ENCODE peak calls at places on chromosomes 3 and 15, in four cellular contexts. O, B, W and K are unnamed samples. For H3K9me3, the result is how much of the 10 kb centered on the place peaks cover.

GRCh38 chr15:67415186-67415585 is 105.7 kb upstream of the C15orf61 start:
- DNase-seq in O (no peak), B (no peak), W (no peak), K (no peak)

GRCh38 chr15:37096878-37097568 is 3.3 kb downstream of the MEIS2 start:
- DNase-seq in O (no peak), B (no peak), W (no peak), K (no peak)

GRCh38 chr3:134860141-134860540 is 65.1 kb downstream of the EPHB1 start:
- DNase-seq in O (no peak), B (no peak), W (no peak), K (no peak)

GRCh38 chr3:89867286-89867685 is 759.9 kb downstream of the EPHA3 start:
- DNase-seq in O (no peak), B (no peak), W (no peak), K (no peak)

GRCh38 chr3:171680690-171681416 is 129.4 kb downstream of the PLD1 start:
- DNase-seq in O (no peak), B (no peak), W (no peak), K (no peak)

GRCh38 chr3:124256156-124256555 is 264.2 kb upstream of the ROPN1 start:
- DNase-seq in O (no peak), B (no peak), W (no peak), K (no peak)

GRCh38 chr3:16090013-16090412 is 84.5 kb upstream of the GALNT15 start:
- DNase-seq in O (no peak), B (peak), W (no peak), K (no peak)

GRCh38 chr15:66864086-66864830 is 162.2 kb downstream of the SMAD6 start:
- DNase-seq in O (no peak), B (peak), W (no peak), K (no peak)

GRCh38 chr15:77029166-77030041 is 34.5 kb downstream of the PSTPIP1 start:
- DNase-seq in O (no peak), B (peak), W (no peak), K (no peak)

GRCh38 chr3:61985020-61985419 is 388.3 kb downstream of the FEZF2 start:
- DNase-seq in O (no peak), B (no peak), W (no peak), K (no peak)

DNA sequence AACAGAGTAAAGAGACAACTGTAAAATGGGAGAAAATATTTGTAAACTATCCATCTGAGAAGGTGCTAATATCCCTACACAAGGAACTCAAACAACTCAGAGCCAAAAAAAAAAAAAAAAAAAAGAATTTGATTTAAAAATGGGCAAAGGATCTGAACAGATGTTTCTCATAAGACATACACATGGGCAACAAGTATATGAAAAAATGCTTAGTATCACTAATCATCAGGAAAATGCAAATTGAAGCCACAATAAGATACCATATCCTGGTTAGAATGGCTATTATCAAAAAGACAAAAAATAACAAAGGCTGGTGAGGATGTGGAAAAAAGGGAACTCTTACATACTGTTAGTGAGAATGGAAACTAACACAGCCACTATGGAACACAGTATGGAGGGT is 36.2 kb downstream of the TXNRD3 start:
- DNase-seq in O (no peak), B (no peak), W (no peak), K (no peak)
- H3K9me3 ChIP-seq in O (under half), B (under half), W (under half), K (under half)

GRCh38 chr3:43343185-43343584 is 56.8 kb downstream of the SNRK start:
- DNase-seq in O (no peak), B (no peak), W (no peak), K (no peak)

GRCh38 chr3:43341788-43342187 is 55.4 kb downstream of the SNRK start:
- DNase-seq in O (no peak), B (no peak), W (no peak), K (no peak)

GRCh38 chr3:43343778-43344177 is 57.4 kb downstream of the SNRK start:
- DNase-seq in O (no peak), B (no peak), W (no peak), K (no peak)

GRCh38 chr3:43338295-43338694 is 52.0 kb downstream of the SNRK start:
- DNase-seq in O (no peak), B (no peak), W (no peak), K (no peak)

GRCh38 chr3:43340403-43340802 is 54.1 kb downstream of the SNRK start:
- DNase-seq in O (no peak), B (peak), W (no peak), K (no peak)
- H3K9me3 ChIP-seq in O (under half), B (under half), W (under half), K (under half)

DNA sequence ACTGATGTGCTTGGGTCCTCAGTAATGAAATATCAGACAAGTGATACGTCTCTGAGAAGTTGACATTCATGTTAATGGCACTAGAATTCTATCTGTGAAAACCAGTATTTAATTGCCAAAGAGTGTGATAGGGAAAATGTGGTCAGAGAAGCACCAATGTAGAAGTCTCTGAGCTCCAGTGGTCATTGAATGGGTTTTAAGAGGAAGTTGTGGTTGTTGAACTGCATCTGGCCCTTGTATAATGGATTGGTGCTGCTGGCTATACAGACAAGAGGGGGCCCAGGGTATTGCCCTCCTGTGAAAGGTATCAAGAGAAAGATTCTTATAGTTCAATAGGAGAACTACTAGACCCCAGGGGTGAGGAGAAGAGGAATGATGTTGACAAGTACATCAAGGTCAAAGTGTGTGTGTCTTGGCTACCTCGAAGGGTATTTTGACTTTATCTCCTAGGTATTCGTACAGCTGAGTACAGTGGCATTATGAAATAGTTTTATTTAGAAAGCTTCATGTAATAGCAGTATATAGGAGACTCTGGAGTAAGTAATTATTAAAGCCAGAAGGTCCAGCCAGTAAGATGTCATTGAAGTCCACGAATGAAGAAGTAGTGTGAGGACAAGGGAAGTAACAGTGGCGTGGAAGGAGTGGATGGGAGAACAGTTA is 47.1 kb downstream of the CHD2 start:
- DNase-seq in O (no peak), B (no peak), W (no peak), K (no peak)
- H3K9me3 ChIP-seq in O (under half), B (under half), W (under half), K (under half)

GRCh38 chr15:100383302-100384107 is 41.7 kb upstream of the ADAMTS17 start:
- DNase-seq in O (no peak), B (peak), W (no peak), K (no peak)
- H3K9me3 ChIP-seq in O (under half), B (under half), W (half or more), K (under half)

GRCh38 chr15:39781147-39781966 is 1.3 kb downstream of the FSIP1 start:
- DNase-seq in O (no peak), B (no peak), W (no peak), K (no peak)
- H3K9me3 ChIP-seq in O (under half), B (under half), W (under half), K (under half)

GRCh38 chr3:331881-332280 is 135.3 kb downstream of the CHL1 start:
- DNase-seq in O (no peak), B (no peak), W (no peak), K (no peak)
- H3K9me3 ChIP-seq in O (under half), B (under half), W (under half), K (under half)

GRCh38 chr3:41208507-41208906 is 9.2 kb downstream of the CTNNB1 start:
- DNase-seq in O (no peak), B (no peak), W (no peak), K (no peak)

GRCh38 chr3:41209646-41210045 is 10.3 kb downstream of the CTNNB1 start:
- DNase-seq in O (no peak), B (no peak), W (no peak), K (no peak)

GRCh38 chr3:41212088-41212487 is 12.8 kb downstream of the CTNNB1 start:
- DNase-seq in O (no peak), B (no peak), W (no peak), K (no peak)

GRCh38 chr3:41213563-41213962 is 14.3 kb downstream of the CTNNB1 start:
- DNase-seq in O (no peak), B (no peak), W (no peak), K (no peak)

DNA sequence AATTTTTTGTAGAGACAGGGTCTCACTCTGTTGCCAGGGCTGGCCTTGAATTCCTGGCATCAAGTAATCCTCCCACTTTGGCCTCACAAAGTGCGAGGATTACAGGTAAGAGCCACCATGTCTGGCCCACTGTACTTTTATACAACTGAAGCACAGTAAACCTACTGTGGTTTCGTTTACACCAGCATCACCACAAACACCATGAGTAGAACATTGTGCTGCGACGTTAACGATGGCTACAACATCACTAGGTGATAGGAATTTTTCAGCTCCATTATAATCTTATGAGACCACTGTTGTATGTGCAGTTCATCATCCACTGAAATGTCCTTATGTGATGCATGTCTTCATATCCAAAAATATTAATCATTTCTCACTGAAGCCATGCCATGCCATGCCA is 11.7 kb downstream of the CTNNB1 start:
- DNase-seq in O (no peak), B (no peak), W (no peak), K (no peak)
- H3K9me3 ChIP-seq in O (under half), B (under half), W (under half), K (under half)

GRCh38 chr15:23881299-23881698 is 194.2 kb upstream of the NDN start:
- DNase-seq in O (no peak), B (no peak), W (no peak), K (no peak)
- H3K9me3 ChIP-seq in O (under half), B (under half), W (under half), K (under half)

DNA sequence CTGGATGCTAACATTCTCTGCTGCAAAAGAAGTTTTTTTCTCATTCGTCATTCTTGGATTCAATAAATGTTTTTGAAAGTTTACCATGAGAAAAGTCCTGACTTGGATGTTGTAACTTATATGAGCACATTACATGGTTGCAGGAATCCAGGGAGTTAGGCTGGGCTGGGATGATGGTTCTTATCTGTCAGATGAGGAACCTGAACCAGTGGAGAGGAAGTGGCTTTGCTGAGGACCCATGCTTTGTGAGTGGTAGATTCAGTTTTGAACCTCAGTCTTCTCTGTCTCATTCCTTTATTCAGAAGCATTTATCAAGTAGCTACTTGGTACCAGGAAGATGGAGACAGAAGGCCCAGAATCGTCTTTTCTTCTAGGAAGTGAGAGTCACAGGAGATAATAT is 3.7 kb upstream of the GASK1A start:
- DNase-seq in O (no peak), B (no peak), W (no peak), K (no peak)
- H3K9me3 ChIP-seq in O (under half), B (under half), W (under half), K (under half)

DNA sequence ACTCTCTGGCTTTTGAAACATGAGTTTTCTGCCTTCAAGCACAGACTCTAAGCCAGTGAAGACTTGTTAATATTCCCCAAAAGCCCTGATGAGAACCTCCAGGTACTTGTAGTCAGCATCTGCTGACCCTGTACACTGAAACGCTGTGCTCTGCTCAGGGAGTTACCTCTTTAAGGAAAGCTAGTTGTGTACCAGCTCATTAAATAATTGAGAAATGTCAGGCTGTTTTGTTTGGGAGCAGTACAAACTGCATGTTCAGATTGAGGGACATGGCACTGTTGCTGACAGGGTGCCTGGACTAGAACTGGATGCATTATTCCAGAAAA is 21.7 kb downstream of the UPK1B start:
- DNase-seq in O (no peak), B (no peak), W (no peak), K (no peak)
- H3K9me3 ChIP-seq in O (under half), B (under half), W (under half), K (under half)